ENCODE peak calls at places on chromosomes 2 and 18, in six cellular contexts. One of them, this sample, is unnamed.

GRCh38 chr2:216971632-216972031 is 111.8 kb upstream of the TNP1 start:
- DNase-seq in adrenal gland: no peak
- DNase-seq in AG10803: no peak
- DNase-seq in OCI-LY7: no peak
- DNase-seq in astrocyte of the spinal cord: no peak
- DNase-seq in hepatocyte: no peak
- DNase-seq in this sample: no peak

GRCh38 chr2:227939271-227940027 is 68.0 kb downstream of the DAW1 start:
- DNase-seq in hepatocyte: peak; percentile 53
- DNase-seq in OCI-LY7: peak; percentile 21
- DNase-seq in adrenal gland: peak; percentile 23
- DNase-seq in AG10803: peak; percentile 30
- DNase-seq in astrocyte of the spinal cord: peak; percentile 41
- DNase-seq in this sample: peak; percentile 54

GRCh38 chr2:44392338-44392943 is 30.7 kb downstream of the CAMKMT start:
- DNase-seq in astrocyte of the spinal cord: peak; percentile 32
- DNase-seq in adrenal gland: peak; percentile 41
- DNase-seq in hepatocyte: peak; percentile 65
- DNase-seq in AG10803: peak; percentile 22
- DNase-seq in OCI-LY7: peak; percentile 58
- DNase-seq in this sample: peak; percentile 42

GRCh38 chr18:42174909-42175308 is 219.9 kb downstream of the PIK3C3 start:
- DNase-seq in hepatocyte: peak; percentile 53
- DNase-seq in AG10803: peak; percentile 33
- DNase-seq in OCI-LY7: no peak
- DNase-seq in astrocyte of the spinal cord: peak; percentile 41
- DNase-seq in adrenal gland: no peak
- DNase-seq in this sample: no peak

GRCh38 chr2:64873472-64873924 is 115.7 kb upstream of the SLC1A4 start:
- DNase-seq in hepatocyte: peak; percentile 83
- DNase-seq in AG10803: peak; percentile 33
- DNase-seq in astrocyte of the spinal cord: peak; percentile 50
- DNase-seq in OCI-LY7: peak; percentile 75
- DNase-seq in adrenal gland: peak; percentile 76
- DNase-seq in this sample: peak; percentile 39

GRCh38 chr2:196230051-196230450 is 58.7 kb upstream of the STK17B start:
- DNase-seq in astrocyte of the spinal cord: no peak
- DNase-seq in OCI-LY7: no peak
- DNase-seq in hepatocyte: no peak
- DNase-seq in AG10803: no peak
- DNase-seq in adrenal gland: no peak
- DNase-seq in this sample: no peak

GRCh38 chr18:78595924-78596573 is 383.6 kb upstream of the SALL3 start:
- DNase-seq in adrenal gland: no peak
- DNase-seq in AG10803: no peak
- DNase-seq in astrocyte of the spinal cord: no peak
- DNase-seq in hepatocyte: no peak
- DNase-seq in OCI-LY7: no peak
- DNase-seq in this sample: no peak

GRCh38 chr2:18664421-18664820 is 75.1 kb upstream of the NT5C1B start:
- DNase-seq in hepatocyte: no peak
- DNase-seq in OCI-LY7: no peak
- DNase-seq in adrenal gland: no peak
- DNase-seq in AG10803: no peak
- DNase-seq in astrocyte of the spinal cord: no peak
- DNase-seq in this sample: no peak

GRCh38 chr2:78775291-78775690 is 250.2 kb upstream of the REG3G start:
- DNase-seq in astrocyte of the spinal cord: no peak
- DNase-seq in hepatocyte: no peak
- DNase-seq in OCI-LY7: no peak
- DNase-seq in adrenal gland: no peak
- DNase-seq in AG10803: no peak
- DNase-seq in this sample: no peak

GRCh38 chr2:150681120-150681796 is 193.8 kb upstream of the RND3 start:
- DNase-seq in adrenal gland: peak; percentile 33
- DNase-seq in AG10803: peak; percentile 71
- DNase-seq in hepatocyte: peak; percentile 56
- DNase-seq in OCI-LY7: no peak
- DNase-seq in astrocyte of the spinal cord: peak; percentile 67
- DNase-seq in this sample: peak; percentile 97

GRCh38 chr18:37258131-37258530 is 307.5 kb downstream of the CELF4 start:
- DNase-seq in OCI-LY7: no peak
- DNase-seq in AG10803: no peak
- DNase-seq in astrocyte of the spinal cord: no peak
- DNase-seq in adrenal gland: no peak
- DNase-seq in hepatocyte: no peak
- DNase-seq in this sample: no peak

GRCh38 chr18:51051105-51051712 is 21.2 kb downstream of the SMAD4 start:
- DNase-seq in OCI-LY7: peak; percentile 60
- DNase-seq in hepatocyte: peak; percentile 74
- DNase-seq in adrenal gland: no peak
- DNase-seq in AG10803: peak; percentile 59
- DNase-seq in astrocyte of the spinal cord: peak; percentile 57
- DNase-seq in this sample: peak; percentile 73

DNA sequence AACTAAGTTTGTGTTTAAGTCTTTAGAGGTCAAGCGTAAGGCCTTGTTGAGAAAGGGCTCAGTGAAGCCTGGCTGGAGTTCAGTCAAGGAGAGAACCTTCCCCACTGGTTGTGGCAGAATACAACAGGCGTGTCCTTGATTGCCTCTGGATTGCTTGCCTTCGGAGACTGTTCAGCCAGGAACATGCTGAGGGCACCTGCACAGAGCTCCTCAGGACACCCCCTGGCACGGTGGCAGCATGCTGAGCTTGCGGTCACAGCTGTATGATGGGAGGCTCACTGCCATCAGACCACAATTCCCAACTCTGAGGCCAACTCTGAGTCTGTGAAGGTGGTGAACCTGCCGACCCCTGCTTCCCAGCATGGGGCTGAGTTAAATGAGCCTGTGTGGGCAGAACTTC is 130.0 kb downstream of the LPIN1 start:
- DNase-seq in astrocyte of the spinal cord: no peak
- DNase-seq in adrenal gland: no peak
- DNase-seq in hepatocyte: no peak
- DNase-seq in OCI-LY7: no peak
- DNase-seq in AG10803: no peak
- DNase-seq in this sample: no peak
- TF ChIP-seq CTCF in astrocyte of the spinal cord: no peak
- TF ChIP-seq CTCF in adrenal gland: no peak
- TF ChIP-seq CTCF in hepatocyte: no peak
- TF ChIP-seq CTCF in OCI-LY7: no peak
- TF ChIP-seq CTCF in AG10803: no peak
- TF ChIP-seq CTCF in this sample: no peak

DNA sequence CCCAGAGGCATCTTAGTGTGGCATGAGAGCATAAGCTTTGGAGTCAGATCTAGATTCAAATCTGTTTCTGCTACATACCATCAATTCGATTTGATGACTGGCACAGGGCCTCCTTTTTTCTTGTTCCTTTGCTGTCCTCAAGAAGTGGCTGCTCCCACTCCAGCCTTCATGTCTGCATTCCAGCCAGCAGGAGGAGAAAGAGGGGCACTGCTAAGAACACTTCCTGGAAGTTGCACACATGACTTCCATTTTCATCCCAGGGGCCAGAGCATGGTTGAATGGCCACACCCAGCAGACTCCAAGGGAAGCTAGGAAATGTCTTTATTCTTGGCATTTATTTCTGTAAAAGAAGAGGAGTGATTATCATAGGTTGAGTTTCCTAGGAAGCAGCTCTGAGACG is 50.4 kb downstream of the EML6 start:
- DNase-seq in OCI-LY7: no peak
- DNase-seq in adrenal gland: no peak
- DNase-seq in hepatocyte: no peak
- DNase-seq in astrocyte of the spinal cord: no peak
- DNase-seq in AG10803: no peak
- DNase-seq in this sample: peak; percentile 20
- TF ChIP-seq CTCF in OCI-LY7: peak; percentile 24
- TF ChIP-seq CTCF in adrenal gland: no peak
- TF ChIP-seq CTCF in hepatocyte: peak; percentile 14
- TF ChIP-seq CTCF in astrocyte of the spinal cord: peak; percentile 16
- TF ChIP-seq CTCF in AG10803: peak; percentile 15
- TF ChIP-seq CTCF in this sample: peak; percentile 37

GRCh38 chr18:49094136-49094535 is 143.4 kb upstream of the SMAD7 start:
- DNase-seq in astrocyte of the spinal cord: peak; percentile 77
- DNase-seq in AG10803: peak; percentile 58
- DNase-seq in OCI-LY7: no peak
- DNase-seq in adrenal gland: peak; percentile 21
- DNase-seq in hepatocyte: peak; percentile 39
- DNase-seq in this sample: peak; percentile 87

GRCh38 chr18:49089049-49089448 is 138.3 kb upstream of the SMAD7 start:
- DNase-seq in astrocyte of the spinal cord: no peak
- DNase-seq in adrenal gland: no peak
- DNase-seq in OCI-LY7: no peak
- DNase-seq in hepatocyte: no peak
- DNase-seq in AG10803: no peak
- DNase-seq in this sample: no peak

GRCh38 chr18:49094979-49095632 is 144.3 kb upstream of the SMAD7 start:
- DNase-seq in AG10803: peak; percentile 81
- DNase-seq in OCI-LY7: no peak
- DNase-seq in hepatocyte: no peak
- DNase-seq in astrocyte of the spinal cord: peak; percentile 80
- DNase-seq in adrenal gland: no peak
- DNase-seq in this sample: peak; percentile 94

GRCh38 chr18:49096021-49096420 is 145.3 kb upstream of the SMAD7 start:
- DNase-seq in AG10803: no peak
- DNase-seq in astrocyte of the spinal cord: no peak
- DNase-seq in hepatocyte: no peak
- DNase-seq in adrenal gland: no peak
- DNase-seq in OCI-LY7: no peak
- DNase-seq in this sample: no peak

DNA sequence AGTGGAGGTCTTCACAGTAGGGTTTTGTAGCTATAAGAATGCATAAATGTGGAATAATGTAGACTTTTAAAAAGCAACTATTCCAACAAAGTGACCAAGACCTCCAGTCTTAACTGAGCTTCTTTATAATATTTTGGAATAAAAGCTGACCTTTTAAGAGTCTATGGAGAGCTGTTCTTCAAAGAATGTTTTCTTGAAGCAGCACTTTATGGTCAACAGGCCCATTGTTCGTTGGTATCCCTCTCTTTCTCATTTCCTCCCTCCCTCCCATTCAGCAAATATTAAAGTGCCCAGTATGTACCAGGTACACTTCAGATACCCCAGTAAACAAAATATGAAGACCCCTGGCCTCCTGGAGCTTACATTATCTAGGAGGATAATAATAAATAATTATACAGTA is 140.1 kb upstream of the SMAD7 start:
- DNase-seq in astrocyte of the spinal cord: no peak
- DNase-seq in adrenal gland: no peak
- DNase-seq in OCI-LY7: no peak
- DNase-seq in hepatocyte: no peak
- DNase-seq in AG10803: no peak
- DNase-seq in this sample: no peak
- TF ChIP-seq CTCF in astrocyte of the spinal cord: no peak
- TF ChIP-seq CTCF in adrenal gland: no peak
- TF ChIP-seq CTCF in OCI-LY7: no peak
- TF ChIP-seq CTCF in hepatocyte: no peak
- TF ChIP-seq CTCF in AG10803: no peak
- TF ChIP-seq CTCF in this sample: no peak

GRCh38 chr2:240325654-240326031 is 109.8 kb upstream of the GPC1 start:
- DNase-seq in adrenal gland: peak; percentile 71
- DNase-seq in hepatocyte: no peak
- DNase-seq in astrocyte of the spinal cord: no peak
- DNase-seq in OCI-LY7: no peak
- DNase-seq in AG10803: no peak
- DNase-seq in this sample: no peak
- TF ChIP-seq CTCF in adrenal gland: no peak
- TF ChIP-seq CTCF in hepatocyte: no peak
- TF ChIP-seq CTCF in astrocyte of the spinal cord: no peak
- TF ChIP-seq CTCF in OCI-LY7: no peak
- TF ChIP-seq CTCF in AG10803: no peak
- TF ChIP-seq CTCF in this sample: no peak

GRCh38 chr18:527136-527535 is 26.6 kb upstream of the COLEC12 start:
- DNase-seq in hepatocyte: no peak
- DNase-seq in astrocyte of the spinal cord: no peak
- DNase-seq in OCI-LY7: no peak
- DNase-seq in adrenal gland: no peak
- DNase-seq in AG10803: no peak
- DNase-seq in this sample: no peak

GRCh38 chr18:532023-532422 is 31.5 kb upstream of the COLEC12 start:
- DNase-seq in adrenal gland: no peak
- DNase-seq in hepatocyte: no peak
- DNase-seq in OCI-LY7: no peak
- DNase-seq in astrocyte of the spinal cord: no peak
- DNase-seq in AG10803: no peak
- DNase-seq in this sample: no peak

GRCh38 chr18:525066-525797 is 24.7 kb upstream of the COLEC12 start:
- DNase-seq in adrenal gland: no peak
- DNase-seq in hepatocyte: no peak
- DNase-seq in AG10803: peak; percentile 67
- DNase-seq in OCI-LY7: no peak
- DNase-seq in astrocyte of the spinal cord: peak; percentile 79
- DNase-seq in this sample: peak; percentile 96

GRCh38 chr18:524496-524895 is 24.0 kb upstream of the COLEC12 start:
- DNase-seq in astrocyte of the spinal cord: peak; percentile 75
- DNase-seq in adrenal gland: no peak
- DNase-seq in hepatocyte: peak; percentile 12
- DNase-seq in OCI-LY7: no peak
- DNase-seq in AG10803: peak; percentile 88
- DNase-seq in this sample: peak; percentile 87

GRCh38 chr18:526681-527080 is 26.2 kb upstream of the COLEC12 start:
- DNase-seq in astrocyte of the spinal cord: no peak
- DNase-seq in AG10803: no peak
- DNase-seq in adrenal gland: no peak
- DNase-seq in OCI-LY7: no peak
- DNase-seq in hepatocyte: no peak
- DNase-seq in this sample: no peak
- TF ChIP-seq CTCF in astrocyte of the spinal cord: no peak
- TF ChIP-seq CTCF in AG10803: no peak
- TF ChIP-seq CTCF in adrenal gland: no peak
- TF ChIP-seq CTCF in OCI-LY7: no peak
- TF ChIP-seq CTCF in hepatocyte: no peak
- TF ChIP-seq CTCF in this sample: no peak

GRCh38 chr18:64409511-64409910 is 260.6 kb upstream of the LINC00305 start:
- DNase-seq in astrocyte of the spinal cord: peak; percentile 16
- DNase-seq in AG10803: no peak
- DNase-seq in hepatocyte: peak; percentile 56
- DNase-seq in OCI-LY7: peak; percentile 33
- DNase-seq in adrenal gland: no peak
- DNase-seq in this sample: peak; percentile 1
- TF ChIP-seq CTCF in astrocyte of the spinal cord: peak; percentile 43
- TF ChIP-seq CTCF in AG10803: peak; percentile 29
- TF ChIP-seq CTCF in hepatocyte: peak; percentile 51
- TF ChIP-seq CTCF in OCI-LY7: peak; percentile 66
- TF ChIP-seq CTCF in adrenal gland: no peak
- TF ChIP-seq CTCF in this sample: peak; percentile 6

This sample was measured in fibroblast of mammary gland.